ENCODE peak calls at places on chromosomes 13 and 19, in six cellular contexts. One of them, this sample, is unnamed.

GRCh38 chr19:5407356-5407755 is 47.9 kb upstream of the ZNRF4 start:
- DNase-seq in right cardiac atrium: no peak
- DNase-seq in cardiac muscle cell: peak; percentile 11
- DNase-seq in mammary epithelial cell: peak; percentile 19
- DNase-seq in IMR-90: peak; percentile 17
- DNase-seq in PC-3: peak; percentile 35
- DNase-seq in this sample: no peak

GRCh38 chr13:50421457-50422130 is 406.4 kb downstream of the KCNRG start:
- DNase-seq in IMR-90: peak; percentile 38
- DNase-seq in PC-3: peak; percentile 69
- DNase-seq in mammary epithelial cell: peak; percentile 51
- DNase-seq in cardiac muscle cell: no peak
- DNase-seq in right cardiac atrium: no peak
- DNase-seq in this sample: no peak

GRCh38 chr19:30288957-30289735 is 83.0 kb upstream of the ZNF536 start:
- DNase-seq in mammary epithelial cell: no peak
- DNase-seq in PC-3: no peak
- DNase-seq in right cardiac atrium: no peak
- DNase-seq in IMR-90: no peak
- DNase-seq in cardiac muscle cell: no peak
- DNase-seq in this sample: no peak

GRCh38 chr13:33050161-33050560 is 33.9 kb downstream of the KL start:
- DNase-seq in IMR-90: no peak
- DNase-seq in mammary epithelial cell: no peak
- DNase-seq in right cardiac atrium: no peak
- DNase-seq in PC-3: no peak
- DNase-seq in cardiac muscle cell: peak; percentile 33
- DNase-seq in this sample: no peak

GRCh38 chr19:56084835-56085536 is 36.1 kb downstream of the ZNF787 start:
- DNase-seq in cardiac muscle cell: no peak
- DNase-seq in PC-3: no peak
- DNase-seq in IMR-90: no peak
- DNase-seq in right cardiac atrium: no peak
- DNase-seq in mammary epithelial cell: peak; percentile 19
- DNase-seq in this sample: no peak

GRCh38 chr13:106063591-106064308 is 471.7 kb downstream of the EFNB2 start:
- DNase-seq in cardiac muscle cell: peak; percentile 43
- DNase-seq in right cardiac atrium: no peak
- DNase-seq in IMR-90: peak; percentile 83
- DNase-seq in PC-3: peak; percentile 41
- DNase-seq in mammary epithelial cell: peak; percentile 69
- DNase-seq in this sample: no peak

GRCh38 chr13:27401210-27401609 is 23.2 kb upstream of the GTF3A start:
- DNase-seq in IMR-90: no peak
- DNase-seq in right cardiac atrium: peak; percentile 58
- DNase-seq in mammary epithelial cell: no peak
- DNase-seq in cardiac muscle cell: no peak
- DNase-seq in PC-3: peak; percentile 68
- DNase-seq in this sample: peak; percentile 77

GRCh38 chr19:947090-947706 is 21.4 kb downstream of the ARID3A start:
- DNase-seq in right cardiac atrium: no peak
- DNase-seq in mammary epithelial cell: no peak
- DNase-seq in PC-3: no peak
- DNase-seq in cardiac muscle cell: no peak
- DNase-seq in IMR-90: no peak
- DNase-seq in this sample: no peak

GRCh38 chr19:8517551-8518442 is 3.8 kb upstream of the ZNF414 start:
- DNase-seq in right cardiac atrium: no peak
- DNase-seq in mammary epithelial cell: no peak
- DNase-seq in IMR-90: no peak
- DNase-seq in PC-3: no peak
- DNase-seq in cardiac muscle cell: peak; percentile 82
- DNase-seq in this sample: no peak

GRCh38 chr13:109789262-109789661 is 2.9 kb upstream of the IRS2 start:
- DNase-seq in mammary epithelial cell: no peak
- DNase-seq in IMR-90: no peak
- DNase-seq in right cardiac atrium: peak; percentile 62
- DNase-seq in PC-3: no peak
- DNase-seq in cardiac muscle cell: no peak
- DNase-seq in this sample: no peak

DNA sequence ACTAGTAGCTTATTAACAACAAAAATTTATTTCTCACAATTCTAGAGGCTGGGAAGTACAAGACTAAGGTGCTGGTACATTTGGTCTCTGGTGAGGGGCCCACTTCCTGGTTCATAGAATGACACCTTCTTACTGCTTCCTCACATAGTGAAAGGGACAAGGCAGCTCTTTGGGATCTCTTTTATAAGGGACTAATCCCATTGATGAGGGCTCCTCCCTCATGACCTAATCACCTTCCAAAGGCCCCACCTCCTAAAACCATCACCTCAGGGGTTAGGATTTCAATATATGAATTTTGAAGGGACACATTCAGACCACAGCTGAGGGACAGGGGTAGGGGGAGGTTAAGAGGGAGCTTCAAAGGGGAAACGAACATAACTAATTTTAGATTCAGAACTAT is 20.3 kb downstream of the SPART start:
- DNase-seq in IMR-90: no peak
- DNase-seq in cardiac muscle cell: no peak
- DNase-seq in PC-3: no peak
- DNase-seq in mammary epithelial cell: no peak
- DNase-seq in right cardiac atrium: no peak
- DNase-seq in this sample: no peak
- H3K4me1 ChIP-seq in IMR-90: peaks cover 2% of the 10 kb centered on the region
- H3K4me1 ChIP-seq in cardiac muscle cell: no peaks in the 10 kb centered on the region
- H3K4me1 ChIP-seq in PC-3: peaks cover 19% of the 10 kb centered on the region
- H3K4me1 ChIP-seq in mammary epithelial cell: no peaks in the 10 kb centered on the region
- H3K4me1 ChIP-seq in right cardiac atrium: no peaks in the 10 kb centered on the region
- H3K4me1 ChIP-seq in this sample: no peaks in the 10 kb centered on the region

DNA sequence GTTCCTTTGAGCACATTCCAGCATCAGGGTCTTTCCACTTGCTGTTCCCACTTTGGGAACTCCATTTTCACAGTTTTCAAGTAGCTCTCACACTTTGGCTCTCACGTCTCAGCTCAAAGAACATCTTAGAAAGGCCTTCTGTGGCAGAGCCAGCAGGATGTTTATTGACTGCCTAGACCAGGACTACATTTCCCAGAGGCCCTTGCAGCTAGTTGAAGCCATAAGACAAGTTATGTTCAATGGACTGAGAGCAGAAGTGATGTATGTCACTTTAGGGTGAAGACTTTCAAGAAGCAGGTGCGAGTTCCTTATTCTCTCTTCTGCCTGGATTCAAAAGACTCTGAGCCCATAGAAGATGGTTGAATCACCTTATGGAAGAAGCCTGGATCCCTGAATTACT is 4.3 kb upstream of the HAUS5 start:
- DNase-seq in mammary epithelial cell: no peak
- DNase-seq in cardiac muscle cell: no peak
- DNase-seq in right cardiac atrium: no peak
- DNase-seq in PC-3: no peak
- DNase-seq in IMR-90: no peak
- DNase-seq in this sample: no peak
- H3K4me1 ChIP-seq in mammary epithelial cell: peaks cover 14% of the 10 kb centered on the region
- H3K4me1 ChIP-seq in cardiac muscle cell: no peaks in the 10 kb centered on the region
- H3K4me1 ChIP-seq in right cardiac atrium: peaks cover 2% of the 10 kb centered on the region
- H3K4me1 ChIP-seq in PC-3: peaks cover 7% of the 10 kb centered on the region
- H3K4me1 ChIP-seq in IMR-90: no peaks in the 10 kb centered on the region
- H3K4me1 ChIP-seq in this sample: peaks cover 4% of the 10 kb centered on the region

GRCh38 chr19:42120276-42121010 is 11.8 kb downstream of the POU2F2 start:
- DNase-seq in cardiac muscle cell: no peak
- DNase-seq in mammary epithelial cell: no peak
- DNase-seq in IMR-90: no peak
- DNase-seq in right cardiac atrium: no peak
- DNase-seq in PC-3: no peak
- DNase-seq in this sample: no peak

GRCh38 chr19:42123765-42124164 is 8.5 kb downstream of the POU2F2 start:
- DNase-seq in right cardiac atrium: no peak
- DNase-seq in PC-3: no peak
- DNase-seq in mammary epithelial cell: no peak
- DNase-seq in IMR-90: no peak
- DNase-seq in cardiac muscle cell: no peak
- DNase-seq in this sample: no peak

GRCh38 chr19:42121036-42121621 is 11.1 kb downstream of the POU2F2 start:
- DNase-seq in mammary epithelial cell: no peak
- DNase-seq in right cardiac atrium: no peak
- DNase-seq in cardiac muscle cell: no peak
- DNase-seq in PC-3: no peak
- DNase-seq in IMR-90: no peak
- DNase-seq in this sample: no peak

GRCh38 chr19:42122691-42123607 is 9.3 kb downstream of the POU2F2 start:
- DNase-seq in PC-3: no peak
- DNase-seq in mammary epithelial cell: no peak
- DNase-seq in IMR-90: no peak
- DNase-seq in right cardiac atrium: no peak
- DNase-seq in cardiac muscle cell: no peak
- DNase-seq in this sample: no peak

GRCh38 chr19:42121666-42122069 is 10.6 kb downstream of the POU2F2 start:
- DNase-seq in cardiac muscle cell: peak; percentile 78
- DNase-seq in right cardiac atrium: peak; percentile 74
- DNase-seq in PC-3: peak; percentile 71
- DNase-seq in IMR-90: peak; percentile 88
- DNase-seq in mammary epithelial cell: peak; percentile 80
- DNase-seq in this sample: peak; percentile 47
- H3K4me1 ChIP-seq in cardiac muscle cell: no peaks in the 10 kb centered on the region
- H3K4me1 ChIP-seq in right cardiac atrium: no peaks in the 10 kb centered on the region
- H3K4me1 ChIP-seq in PC-3: peaks cover 14% of the 10 kb centered on the region
- H3K4me1 ChIP-seq in IMR-90: peaks cover 15% of the 10 kb centered on the region
- H3K4me1 ChIP-seq in mammary epithelial cell: peaks cover 25% of the 10 kb centered on the region
- H3K4me1 ChIP-seq in this sample: no peaks in the 10 kb centered on the region

DNA sequence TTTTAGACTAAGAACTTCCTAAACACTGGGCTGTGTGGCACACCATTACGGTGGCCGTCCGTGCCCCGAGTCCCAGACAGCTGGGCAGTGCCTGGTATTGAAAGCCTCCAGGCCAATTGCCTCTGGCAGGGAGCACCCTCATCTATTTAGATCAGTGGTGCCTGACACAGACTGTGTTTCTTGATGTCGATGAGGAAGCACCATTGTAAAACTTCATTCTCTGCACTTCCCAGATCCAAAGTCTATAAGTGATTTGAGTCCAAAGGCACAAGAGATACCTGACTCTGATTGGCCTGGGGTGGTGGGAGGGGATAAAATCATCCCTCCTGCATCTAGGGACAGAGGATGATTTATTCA is 8.5 kb upstream of the STK24 start:
- DNase-seq in right cardiac atrium: no peak
- DNase-seq in IMR-90: no peak
- DNase-seq in mammary epithelial cell: no peak
- DNase-seq in PC-3: no peak
- DNase-seq in cardiac muscle cell: no peak
- DNase-seq in this sample: peak; percentile 40
- H3K4me1 ChIP-seq in right cardiac atrium: no peaks in the 10 kb centered on the region
- H3K4me1 ChIP-seq in IMR-90: peaks cover 6% of the 10 kb centered on the region
- H3K4me1 ChIP-seq in mammary epithelial cell: peaks cover 45% of the 10 kb centered on the region
- H3K4me1 ChIP-seq in PC-3: peaks cover 7% of the 10 kb centered on the region
- H3K4me1 ChIP-seq in cardiac muscle cell: peaks cover 16% of the 10 kb centered on the region
- H3K4me1 ChIP-seq in this sample: peaks cover 13% of the 10 kb centered on the region

This sample was measured in mucosa of descending colon.